ENCODE peak calls at places on chromosomes 12 and 14, in five cellular contexts. Q is A549, E is esophagus muscularis mucosa, L is heart right ventricle, D is ascending aorta. J is an unnamed sample.

GRCh38 chr12:132275110-132275531 is 54.3 kb downstream of the GALNT9 start:
- DNase-seq in L (no peak), D (no peak), Q (peak; percentile 92), E (no peak), J (peak; percentile 30)

GRCh38 chr12:57124259-57124877 is 3.9 kb upstream of the LRP1 start:
- DNase-seq in D (peak; percentile 88), E (no peak), L (peak; percentile 84), Q (peak; percentile 84), J (no peak)

GRCh38 chr14:25461780-25462179 is 411.8 kb upstream of the STXBP6 start:
- DNase-seq in Q (no peak), L (no peak), D (no peak), E (no peak), J (no peak)

GRCh38 chr12:72368298-72368697 is 96.1 kb downstream of the TRHDE start:
- DNase-seq in L (no peak), D (no peak), E (no peak), Q (no peak), J (no peak)

GRCh38 chr14:95359974-95360826 is 40.5 kb upstream of the CLMN start:
- DNase-seq in L (no peak), D (peak; percentile 43), E (peak; percentile 90), Q (no peak), J (no peak)

GRCh38 chr12:122021193-122021821 is 377 bp upstream of the BCL7A start:
- DNase-seq in Q (no peak), L (no peak), E (no peak), D (no peak), J (no peak)

GRCh38 chr12:13278249-13278787 is 81.8 kb downstream of the EMP1 start:
- DNase-seq in D (peak; percentile 80), L (peak; percentile 58), E (no peak), Q (peak; percentile 82), J (peak; percentile 78)

GRCh38 chr14:31026395-31027096 is 367 bp upstream of the STRN3 start:
- DNase-seq in L (peak; percentile 96), E (peak; percentile 98), D (peak; percentile 98), Q (peak; percentile 87), J (peak; percentile 98)

GRCh38 chr14:103136388-103137271 is 13.4 kb downstream of the TNFAIP2 start:
- DNase-seq in L (no peak), D (no peak), E (no peak), Q (no peak), J (peak; percentile 64)
- TF ChIP-seq CTCF in L (no peak), D (no peak), E (no peak), Q (no peak), J (no peak)

DNA sequence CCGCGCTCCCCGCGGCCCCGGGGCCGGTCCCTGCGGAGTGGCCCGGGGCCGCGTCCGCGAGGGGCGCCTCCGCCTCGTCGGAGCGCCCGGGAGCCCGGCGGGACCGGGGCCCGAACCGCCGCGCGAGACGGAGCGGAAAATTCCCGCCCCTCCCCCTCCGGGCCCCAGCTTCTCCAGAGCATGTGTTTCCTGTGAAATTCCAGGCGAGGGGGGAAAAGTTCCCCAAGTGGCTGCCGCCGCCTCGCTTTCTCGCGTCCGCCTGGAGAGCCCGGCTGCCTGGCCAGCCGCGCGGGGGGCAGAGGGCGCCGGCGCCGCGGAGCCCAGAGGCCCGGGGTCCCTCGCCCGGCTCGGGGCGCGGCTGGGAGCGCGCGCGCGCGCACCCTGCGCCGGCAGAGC is 886 bp downstream of the CACNA1C start:
- DNase-seq in D (peak; percentile 74), L (peak; percentile 47), E (no peak), Q (no peak), J (no peak)
- H3K27ac ChIP-seq in D (peak overlapping the region; percentile 99), L (peak overlapping the region; percentile 83), E (peak overlapping the region; percentile 96), Q (no peak overlapping the region), J (peak overlapping the region; percentile 49)

GRCh38 chr12:102642199-102642598 is 161.8 kb upstream of the IGF1 start:
- DNase-seq in Q (no peak), E (no peak), L (no peak), D (no peak), J (no peak)
- H3K4me1 ChIP-seq in Q (peaks cover 5% of the 10 kb centered on the region), E (no peaks in the 10 kb centered on the region), L (no peaks in the 10 kb centered on the region), D (no peaks in the 10 kb centered on the region), J (no peaks in the 10 kb centered on the region)

DNA sequence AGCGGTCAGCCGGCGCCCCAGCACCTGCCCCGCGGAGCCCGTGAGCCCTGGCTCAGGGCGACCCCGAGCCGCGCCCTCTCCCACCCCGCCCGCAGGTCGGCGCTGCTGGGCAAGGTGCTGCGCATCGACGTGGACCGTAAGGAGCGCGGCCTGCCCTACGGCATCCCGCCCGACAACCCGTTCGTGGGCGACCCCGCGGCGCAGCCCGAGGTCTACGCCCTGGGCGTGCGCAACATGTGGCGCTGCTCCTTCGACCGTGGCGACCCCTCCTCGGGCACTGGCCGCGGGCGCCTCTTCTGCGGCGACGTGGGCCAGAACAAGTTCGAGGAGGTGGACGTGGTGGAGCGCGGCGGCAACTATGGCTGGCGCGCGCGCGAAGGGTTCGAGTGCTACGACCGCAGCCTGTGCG is 14.4 kb downstream of the HHIPL1 start:
- DNase-seq in D (no peak), Q (no peak), L (no peak), E (no peak), J (no peak)
- TF ChIP-seq CTCF in D (no peak), Q (no peak), L (no peak), E (no peak), J (peak; percentile 32)

DNA sequence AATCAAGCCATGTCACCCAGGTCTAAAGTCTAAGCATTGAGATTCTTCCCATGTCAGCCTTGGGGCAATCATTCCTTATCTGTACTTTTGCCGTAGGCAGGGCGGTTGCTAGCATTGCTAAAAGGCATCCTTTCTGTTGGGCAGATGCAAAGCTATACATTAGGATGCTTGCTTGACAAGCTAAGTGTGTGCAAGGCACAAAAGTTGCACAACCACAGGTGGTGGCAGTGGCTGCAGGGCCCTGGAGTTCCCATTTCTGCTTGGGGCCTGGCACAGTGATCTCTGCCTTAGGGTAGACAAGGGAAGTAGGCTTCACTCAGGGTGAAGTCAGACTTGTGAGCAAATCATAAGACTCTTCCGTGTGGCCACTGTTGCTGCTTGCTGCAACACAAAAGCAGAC is 12.5 kb upstream of the GALNT6 start:
- DNase-seq in Q (no peak), E (no peak), L (no peak), D (no peak), J (peak; percentile 77)
- H3K27ac ChIP-seq in Q (no peak overlapping the region), E (no peak overlapping the region), L (no peak overlapping the region), D (no peak overlapping the region), J (no peak overlapping the region)